ENCODE peak calls at places on chromosome 1, in six cellular contexts. One of them, this sample, is unnamed.

GRCh38 chr1:86913399-86913895 is 479 bp downstream of the SELENOF start:
- DNase-seq in stomach: peak; percentile 31
- DNase-seq in A549: peak; percentile 2
- DNase-seq in transverse colon: peak; percentile 31
- DNase-seq in sigmoid colon: no peak
- DNase-seq in ovary: no peak
- DNase-seq in this sample: no peak

GRCh38 chr1:34911465-34911864 is 18.0 kb downstream of the DLGAP3 start:
- DNase-seq in stomach: no peak
- DNase-seq in transverse colon: no peak
- DNase-seq in sigmoid colon: no peak
- DNase-seq in A549: no peak
- DNase-seq in ovary: no peak
- DNase-seq in this sample: no peak

GRCh38 chr1:230081751-230082150 is 14.7 kb downstream of the GALNT2 start:
- DNase-seq in ovary: no peak
- DNase-seq in sigmoid colon: peak; percentile 18
- DNase-seq in transverse colon: no peak
- DNase-seq in A549: no peak
- DNase-seq in stomach: no peak
- DNase-seq in this sample: no peak

GRCh38 chr1:61259379-61260148 is 177.2 kb downstream of the NFIA start:
- DNase-seq in ovary: no peak
- DNase-seq in A549: no peak
- DNase-seq in transverse colon: no peak
- DNase-seq in stomach: no peak
- DNase-seq in sigmoid colon: no peak
- DNase-seq in this sample: no peak

GRCh38 chr1:234114648-234115307 is 210.3 kb downstream of the SLC35F3 start:
- DNase-seq in sigmoid colon: no peak
- DNase-seq in transverse colon: peak; percentile 10
- DNase-seq in ovary: peak; percentile 20
- DNase-seq in A549: peak; percentile 69
- DNase-seq in stomach: no peak
- DNase-seq in this sample: no peak

GRCh38 chr1:8217011-8217711 is 100.8 kb upstream of the SLC45A1 start:
- DNase-seq in stomach: peak; percentile 47
- DNase-seq in transverse colon: peak; percentile 33
- DNase-seq in sigmoid colon: peak; percentile 75
- DNase-seq in A549: no peak
- DNase-seq in ovary: peak; percentile 61
- DNase-seq in this sample: no peak

GRCh38 chr1:161166669-161167548 is 683 bp downstream of the PPOX start:
- DNase-seq in transverse colon: no peak
- DNase-seq in A549: no peak
- DNase-seq in sigmoid colon: no peak
- DNase-seq in stomach: no peak
- DNase-seq in ovary: no peak
- DNase-seq in this sample: peak; percentile 78

GRCh38 chr1:164760585-164760968 is 201.6 kb downstream of the PBX1 start:
- DNase-seq in ovary: no peak
- DNase-seq in A549: no peak
- DNase-seq in sigmoid colon: no peak
- DNase-seq in transverse colon: no peak
- DNase-seq in stomach: no peak
- DNase-seq in this sample: no peak

GRCh38 chr1:212856755-212857154 is 1.3 kb upstream of the FLVCR1 start:
- DNase-seq in sigmoid colon: no peak
- DNase-seq in ovary: no peak
- DNase-seq in transverse colon: no peak
- DNase-seq in stomach: no peak
- DNase-seq in A549: no peak
- DNase-seq in this sample: no peak

GRCh38 chr1:12279728-12280469 is 50.1 kb downstream of the VPS13D start:
- DNase-seq in ovary: no peak
- DNase-seq in sigmoid colon: no peak
- DNase-seq in stomach: no peak
- DNase-seq in transverse colon: no peak
- DNase-seq in A549: no peak
- DNase-seq in this sample: no peak
- TF ChIP-seq EP300 in ovary: no peak
- TF ChIP-seq EP300 in sigmoid colon: no peak
- TF ChIP-seq EP300 in stomach: no peak
- TF ChIP-seq EP300 in transverse colon: no peak
- TF ChIP-seq EP300 in A549: no peak
- TF ChIP-seq EP300 in this sample: no peak

GRCh38 chr1:16969651-16970050 is 10.8 kb downstream of the MFAP2 start:
- DNase-seq in ovary: no peak
- DNase-seq in transverse colon: no peak
- DNase-seq in A549: no peak
- DNase-seq in stomach: no peak
- DNase-seq in sigmoid colon: no peak
- DNase-seq in this sample: no peak

GRCh38 chr1:16969057-16969609 is 11.3 kb downstream of the MFAP2 start:
- DNase-seq in sigmoid colon: no peak
- DNase-seq in transverse colon: no peak
- DNase-seq in stomach: no peak
- DNase-seq in A549: no peak
- DNase-seq in ovary: no peak
- DNase-seq in this sample: no peak

GRCh38 chr1:16967962-16968361 is 12.5 kb downstream of the MFAP2 start:
- DNase-seq in A549: no peak
- DNase-seq in sigmoid colon: no peak
- DNase-seq in transverse colon: no peak
- DNase-seq in stomach: no peak
- DNase-seq in ovary: no peak
- DNase-seq in this sample: no peak

GRCh38 chr1:16967095-16967567 is 13.3 kb downstream of the MFAP2 start:
- DNase-seq in stomach: no peak
- DNase-seq in ovary: peak; percentile 93
- DNase-seq in A549: no peak
- DNase-seq in sigmoid colon: no peak
- DNase-seq in transverse colon: no peak
- DNase-seq in this sample: no peak

DNA sequence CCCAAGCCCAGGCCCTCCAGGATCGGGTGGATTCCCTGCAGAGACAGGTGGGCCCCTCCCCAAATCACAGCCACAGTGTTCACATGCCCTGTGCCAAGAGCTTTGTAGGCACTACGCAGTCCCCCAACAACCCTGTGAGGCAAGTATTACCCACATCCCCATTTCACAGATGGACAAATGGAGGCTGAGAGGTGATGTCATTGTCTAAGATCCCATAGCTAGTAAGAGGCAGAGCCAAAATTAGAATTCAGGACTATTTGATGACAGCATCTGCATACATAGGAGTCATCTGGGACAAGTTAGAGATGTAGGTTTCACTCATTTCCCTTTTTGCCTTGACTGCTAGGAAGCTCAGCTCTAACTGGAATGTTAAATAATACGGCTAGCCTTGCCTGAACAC is 12.0 kb downstream of the MFAP2 start:
- DNase-seq in sigmoid colon: no peak
- DNase-seq in A549: no peak
- DNase-seq in transverse colon: no peak
- DNase-seq in ovary: no peak
- DNase-seq in stomach: no peak
- DNase-seq in this sample: no peak
- H3K27ac ChIP-seq in sigmoid colon: no peak overlapping the region
- H3K27ac ChIP-seq in A549: no peak overlapping the region
- H3K27ac ChIP-seq in transverse colon: no peak overlapping the region
- H3K27ac ChIP-seq in ovary: no peak overlapping the region
- H3K27ac ChIP-seq in stomach: no peak overlapping the region
- H3K27ac ChIP-seq in this sample: no peak overlapping the region

GRCh38 chr1:44842763-44843655 is at the start of gene PTCH2:
- DNase-seq in ovary: peak; percentile 92
- DNase-seq in A549: peak; percentile 25
- DNase-seq in stomach: peak; percentile 53
- DNase-seq in transverse colon: peak; percentile 67
- DNase-seq in sigmoid colon: peak; percentile 93
- DNase-seq in this sample: peak; percentile 77
- TF ChIP-seq EP300 in ovary: no peak
- TF ChIP-seq EP300 in A549: no peak
- TF ChIP-seq EP300 in stomach: no peak
- TF ChIP-seq EP300 in transverse colon: no peak
- TF ChIP-seq EP300 in sigmoid colon: no peak
- TF ChIP-seq EP300 in this sample: no peak

GRCh38 chr1:155177192-155177917 is 3.7 kb downstream of the TRIM46 start:
- DNase-seq in sigmoid colon: peak; percentile 62
- DNase-seq in transverse colon: no peak
- DNase-seq in ovary: peak; percentile 25
- DNase-seq in stomach: peak; percentile 72
- DNase-seq in A549: no peak
- DNase-seq in this sample: peak; percentile 63

GRCh38 chr1:155176544-155177071 is 3.0 kb downstream of the TRIM46 start:
- DNase-seq in transverse colon: peak; percentile 93
- DNase-seq in A549: peak; percentile 77
- DNase-seq in sigmoid colon: peak; percentile 91
- DNase-seq in ovary: peak; percentile 82
- DNase-seq in stomach: peak; percentile 96
- DNase-seq in this sample: peak; percentile 91

GRCh38 chr1:155174334-155175280 is 958 bp downstream of the TRIM46 start:
- DNase-seq in ovary: peak; percentile 49
- DNase-seq in stomach: peak; percentile 24
- DNase-seq in sigmoid colon: peak; percentile 69
- DNase-seq in transverse colon: peak; percentile 38
- DNase-seq in A549: no peak
- DNase-seq in this sample: peak; percentile 76

GRCh38 chr1:155175281-155175926 is 1.8 kb downstream of the TRIM46 start:
- DNase-seq in sigmoid colon: peak; percentile 65
- DNase-seq in stomach: peak; percentile 24
- DNase-seq in transverse colon: peak; percentile 11
- DNase-seq in ovary: peak; percentile 24
- DNase-seq in A549: no peak
- DNase-seq in this sample: peak; percentile 62

GRCh38 chr1:155175927-155176371 is 2.3 kb downstream of the TRIM46 start:
- DNase-seq in stomach: peak; percentile 53
- DNase-seq in transverse colon: peak; percentile 16
- DNase-seq in A549: peak; percentile 52
- DNase-seq in ovary: peak; percentile 28
- DNase-seq in sigmoid colon: peak; percentile 60
- DNase-seq in this sample: peak; percentile 65
- H3K27ac ChIP-seq in stomach: peak overlapping the region; percentile 96
- H3K27ac ChIP-seq in transverse colon: no peak overlapping the region
- H3K27ac ChIP-seq in A549: no peak overlapping the region
- H3K27ac ChIP-seq in ovary: no peak overlapping the region
- H3K27ac ChIP-seq in sigmoid colon: no peak overlapping the region
- H3K27ac ChIP-seq in this sample: no peak overlapping the region